ENCODE peak calls at places on chromosomes 5 and 9, in ten cellular contexts. O, I, W, F, A, U, R, J, K and C are unnamed samples.
A peak's percentile ranks its signal among the peaks of the same experiment; 100 is the strongest.

GRCh38 chr9:13900449-13900848 is 413.5 kb downstream of the NFIB start:
- DNase-seq in O (no peak), I (peak; percentile 6), W (no peak), F (no peak), A (no peak), U (no peak), R (no peak), J (no peak), K (no peak), C (no peak)

GRCh38 chr9:95003694-95004451 is 277.4 kb downstream of the AOPEP start:
- DNase-seq in O (peak; percentile 6), I (peak; percentile 69), W (no peak), F (no peak), A (peak; percentile 27), U (no peak), R (no peak), J (peak; percentile 13), K (no peak), C (peak; percentile 58)

GRCh38 chr5:96875805-96876291 is 452 bp upstream of the ERAP2 start:
- DNase-seq in O (no peak), I (no peak), W (no peak), F (no peak), A (no peak), U (no peak), R (peak; percentile 11), J (no peak), K (no peak), C (no peak)

GRCh38 chr9:104740596-104740995 is 6.9 kb upstream of the NIPSNAP3A start:
- DNase-seq in O (no peak), I (no peak), W (no peak), F (no peak), A (no peak), U (no peak), R (no peak), J (no peak), K (no peak), C (no peak)

GRCh38 chr9:82957526-82958379 is 105.2 kb downstream of the RASEF start:
- DNase-seq in O (no peak), I (no peak), W (no peak), F (peak; percentile 41), A (peak; percentile 53), U (no peak), R (no peak), J (no peak), K (no peak), C (no peak)

GRCh38 chr5:108749130-108749861 is 1.6 kb downstream of the FER start:
- DNase-seq in O (peak; percentile 49), I (no peak), W (no peak), F (peak; percentile 69), A (no peak), U (no peak), R (peak; percentile 5), J (no peak), K (peak; percentile 61), C (peak; percentile 16)

GRCh38 chr5:151200913-151201445 is 22.9 kb downstream of the CCDC69 start:
- DNase-seq in O (no peak), I (no peak), W (no peak), F (no peak), A (no peak), U (no peak), R (no peak), J (no peak), K (no peak), C (no peak)

GRCh38 chr5:145924849-145925248 is 11.5 kb upstream of the SH3RF2 start:
- DNase-seq in O (no peak), I (no peak), W (no peak), F (no peak), A (no peak), U (no peak), R (no peak), J (no peak), K (no peak), C (no peak)

GRCh38 chr9:37710039-37710438 is 43.6 kb upstream of the TRMT10B start:
- DNase-seq in O (no peak), I (no peak), W (no peak), F (no peak), A (no peak), U (no peak), R (no peak), J (no peak), K (no peak), C (no peak)

GRCh38 chr5:170357853-170358497 is 31.2 kb downstream of the KCNMB1 start:
- DNase-seq in O (no peak), I (peak; percentile 62), W (no peak), F (no peak), A (no peak), U (no peak), R (no peak), J (peak; percentile 18), K (no peak), C (no peak)

GRCh38 chr5:961002-961710 is 47.4 kb upstream of the NKD2 start:
- DNase-seq in O (no peak), I (peak; percentile 17), W (no peak), F (no peak), A (no peak), U (no peak), R (no peak), J (no peak), K (no peak), C (no peak)

GRCh38 chr9:114798793-114799427 is 6.9 kb downstream of the TNFSF15 start:
- DNase-seq in O (no peak), I (no peak), W (no peak), F (no peak), A (peak; percentile 68), U (no peak), R (no peak), J (no peak), K (no peak), C (no peak)

GRCh38 chr9:133991964-133992779 is at the start of gene VAV2:
- DNase-seq in O (peak; percentile 43), I (peak; percentile 55), W (peak; percentile 29), F (peak; percentile 54), A (peak; percentile 27), U (peak; percentile 17), R (no peak), J (peak; percentile 57), K (peak; percentile 34), C (peak; percentile 56)

GRCh38 chr5:112668911-112669310 is 68.8 kb upstream of the APC start:
- DNase-seq in O (no peak), I (no peak), W (no peak), F (no peak), A (no peak), U (no peak), R (no peak), J (no peak), K (no peak), C (no peak)

GRCh38 chr9:125142560-125143376 is 560 bp downstream of the SCAI start:
- DNase-seq in O (no peak), I (peak; percentile 4), W (no peak), F (no peak), A (peak; percentile 2), U (no peak), R (no peak), J (peak; percentile 18), K (no peak), C (peak; percentile 10)

GRCh38 chr5:39211773-39212172 is 7.6 kb downstream of the FYB1 start:
- DNase-seq in O (no peak), I (no peak), W (no peak), F (no peak), A (no peak), U (no peak), R (no peak), J (no peak), K (no peak), C (no peak)

GRCh38 chr9:133160742-133161541 is 2.8 kb downstream of the GBGT1 start:
- DNase-seq in O (no peak), I (peak; percentile 67), W (peak; percentile 68), F (peak; percentile 79), A (no peak), U (no peak), R (no peak), J (no peak), K (no peak), C (peak; percentile 48)

GRCh38 chr5:179768326-179769085 is 25.3 kb upstream of the LTC4S start:
- DNase-seq in O (no peak), I (no peak), W (no peak), F (no peak), A (no peak), U (no peak), R (no peak), J (no peak), K (no peak), C (no peak)

GRCh38 chr9:16352791-16353401 is 517.6 kb downstream of the BNC2 start:
- DNase-seq in O (no peak), I (no peak), W (no peak), F (no peak), A (no peak), U (no peak), R (no peak), J (no peak), K (no peak), C (no peak)